ENCODE peak calls at places on chromosomes 16 and 17, in six cellular contexts. X, G, C, V, R and K are unnamed samples.

GRCh38 chr17:35345926-35346771 is 27.3 kb downstream of the SLFN11 start:
- DNase-seq in R (no peak), X (no peak), C (peak), G (no peak), V (peak), K (peak)

GRCh38 chr17:82848022-82848592 is 8.3 kb upstream of the ZNF750 start:
- DNase-seq in C (peak), V (no peak), R (no peak), X (no peak), G (no peak), K (peak)

GRCh38 chr17:81086789-81087551 is 52.0 kb downstream of the BAIAP2 start:
- DNase-seq in X (no peak), V (no peak), R (no peak), G (no peak), C (no peak), K (no peak)

GRCh38 chr16:58377932-58378331 is 14.3 kb upstream of the GINS3 start:
- DNase-seq in V (no peak), C (no peak), G (no peak), X (no peak), R (no peak), K (no peak)

GRCh38 chr17:72338847-72339790 is 218.3 kb downstream of the SOX9 start:
- DNase-seq in X (peak), G (peak), V (no peak), C (peak), R (peak), K (peak)

GRCh38 chr17:7133424-7133823 is 18.8 kb upstream of the ASGR2 start:
- DNase-seq in R (no peak), G (no peak), V (peak), X (no peak), C (no peak), K (no peak)

GRCh38 chr16:74984194-74984669 is 691 bp downstream of the WDR59 start:
- DNase-seq in R (no peak), V (peak), X (no peak), C (no peak), G (peak), K (peak)

GRCh38 chr16:23549938-23550337 is 7.2 kb downstream of the EARS2 start:
- DNase-seq in R (no peak), V (no peak), X (no peak), C (no peak), G (no peak), K (no peak)

GRCh38 chr16:11742041-11742535 is 569 bp downstream of the TXNDC11 start:
- DNase-seq in G (no peak), C (peak), V (no peak), X (no peak), R (no peak), K (no peak)

GRCh38 chr17:48003686-48004120 is 32.8 kb downstream of the CDK5RAP3 start:
- DNase-seq in R (no peak), G (peak), X (no peak), C (no peak), V (no peak), K (no peak)

GRCh38 chr16:49282690-49283375 is 1.2 kb upstream of the CBLN1 start:
- DNase-seq in V (no peak), X (no peak), G (peak), C (no peak), R (no peak), K (no peak)

GRCh38 chr17:27623578-27623977 is 7.4 kb upstream of the LGALS9 start:
- DNase-seq in V (no peak), R (no peak), X (no peak), G (no peak), C (peak), K (no peak)

GRCh38 chr16:87190288-87191240 is 126.6 kb downstream of the C16orf95 start:
- DNase-seq in R (peak), G (no peak), V (no peak), X (no peak), C (no peak), K (peak)
- TF ChIP-seq CTCF in R (peak), G (peak), V (no peak), X (no peak), C (no peak), K (peak)

DNA sequence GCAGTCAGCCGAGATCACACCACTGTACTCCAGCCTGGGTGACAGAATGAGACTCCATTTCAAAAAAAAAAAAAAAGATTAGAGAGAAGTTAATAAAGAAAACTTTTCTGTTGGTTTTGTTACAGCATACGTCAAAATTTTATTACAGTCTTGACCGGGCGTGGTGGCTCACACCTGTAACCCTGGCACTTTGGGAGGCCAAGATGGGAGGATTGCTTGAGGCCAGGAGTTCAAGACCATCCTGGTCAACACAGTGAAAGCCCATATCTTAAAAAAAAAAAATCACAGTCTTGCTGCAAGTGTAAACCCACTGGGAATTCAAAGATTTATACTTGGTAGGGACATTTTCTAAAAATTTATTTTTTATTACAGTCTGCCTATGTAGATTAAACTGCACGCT is 6.2 kb upstream of the POLR3E start:
- DNase-seq in R (no peak), V (no peak), C (no peak), G (no peak), X (no peak), K (no peak)
- H3K4me3 ChIP-seq in R (no peak), V (no peak), C (no peak), G (no peak), X (no peak), K (no peak)

GRCh38 chr16:27778926-27779570 is 229.1 kb downstream of the KATNIP start:
- DNase-seq in X (no peak), G (no peak), V (no peak), R (no peak), C (peak), K (no peak)

GRCh38 chr16:27780468-27781194 is 230.7 kb downstream of the KATNIP start:
- DNase-seq in V (no peak), C (no peak), G (no peak), R (no peak), X (no peak), K (peak)

GRCh38 chr16:27781195-27781524 is 231.2 kb downstream of the KATNIP start:
- DNase-seq in V (no peak), X (no peak), R (no peak), C (no peak), G (no peak), K (peak)

GRCh38 chr16:27778171-27778925 is 228.4 kb downstream of the KATNIP start:
- DNase-seq in C (peak), R (no peak), G (no peak), V (no peak), X (no peak), K (no peak)

DNA sequence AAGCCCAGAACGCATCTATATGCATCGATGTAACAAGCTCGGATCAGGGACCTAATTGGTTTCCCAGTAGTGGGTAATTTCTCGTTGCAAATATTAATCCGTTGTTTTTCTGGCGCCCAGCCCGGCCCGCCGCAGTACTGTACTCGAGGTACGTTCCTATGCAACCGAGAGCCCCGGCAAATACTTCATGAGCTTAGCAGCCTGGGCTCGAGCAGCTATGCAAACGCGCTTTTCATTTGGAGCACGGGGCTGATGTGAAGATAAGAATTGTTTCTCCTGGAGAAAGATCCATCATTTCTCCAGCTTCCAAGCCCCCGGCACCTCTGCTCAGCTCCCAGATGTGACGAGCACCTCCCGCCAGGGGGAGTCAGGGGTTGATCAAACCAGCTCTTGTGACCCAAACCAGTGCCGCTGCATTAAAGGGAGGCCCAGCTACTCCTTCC is 229.8 kb downstream of the KATNIP start:
- DNase-seq in V (no peak), R (no peak), C (peak), G (peak), X (no peak), K (peak)
- TF ChIP-seq CTCF in V (no peak), R (no peak), C (no peak), G (peak), X (peak), K (peak)

GRCh38 chr17:57044976-57045867 is 39.8 kb upstream of the AKAP1 start:
- DNase-seq in G (peak), C (peak), V (peak), X (no peak), R (no peak), K (no peak)
- H3K4me3 ChIP-seq in G (peak), C (peak), V (no peak), X (peak), R (no peak), K (no peak)